ENCODE peak calls at places on chromosomes 11 and 22, in four cellular contexts. B, T, Q and N are unnamed samples.

GRCh38 chr22:35342390-35342789 is 38.5 kb upstream of the HMOX1 start:
- DNase-seq in B (no peak), T (no peak), Q (no peak), N (no peak)

GRCh38 chr22:50683994-50684371 is 11.4 kb downstream of the SHANK3 start:
- DNase-seq in B (no peak), T (peak; percentile 9), Q (no peak), N (no peak)

GRCh38 chr22:16973591-16974297 is 34.3 kb downstream of the GAB4 start:
- DNase-seq in B (no peak), T (no peak), Q (no peak), N (no peak)

GRCh38 chr22:46457502-46458488 is 79.6 kb downstream of the CELSR1 start:
- DNase-seq in B (no peak), T (peak; percentile 52), Q (no peak), N (no peak)

GRCh38 chr11:69750875-69751597 is 24.1 kb downstream of the FGF4 start:
- DNase-seq in B (no peak), T (no peak), Q (no peak), N (no peak)

GRCh38 chr11:116210663-116211062 is 562.1 kb downstream of the BUD13 start:
- DNase-seq in B (no peak), T (no peak), Q (no peak), N (no peak)

GRCh38 chr11:25860677-25861445 is 471.1 kb upstream of the ANO3 start:
- DNase-seq in B (no peak), T (no peak), Q (no peak), N (no peak)

GRCh38 chr11:15617126-15617525 is 502.4 kb downstream of the INSC start:
- DNase-seq in B (no peak), T (no peak), Q (no peak), N (no peak)

GRCh38 chr11:4626207-4627105 is 10.8 kb upstream of the OR51D1 start:
- DNase-seq in B (peak; percentile 43), T (peak; percentile 31), Q (peak; percentile 45), N (no peak)

GRCh38 chr11:102458531-102458930 is 6.0 kb upstream of the TMEM123 start:
- DNase-seq in B (no peak), T (no peak), Q (peak; percentile 44), N (no peak)

GRCh38 chr22:42317691-42318547 is 47.5 kb upstream of the TCF20 start:
- DNase-seq in B (no peak), T (peak; percentile 50), Q (no peak), N (no peak)

GRCh38 chr11:71176812-71177211 is 75.6 kb downstream of the SHANK2 start:
- DNase-seq in B (no peak), T (no peak), Q (no peak), N (no peak)

GRCh38 chr11:73137262-73137941 is 4.7 kb downstream of the FCHSD2 start:
- DNase-seq in B (no peak), T (no peak), Q (no peak), N (no peak)

GRCh38 chr22:42842658-42843370 is 14.3 kb downstream of the ARFGAP3 start:
- DNase-seq in B (no peak), T (no peak), Q (no peak), N (no peak)

GRCh38 chr11:66115638-66116410 is 45.8 kb downstream of the PACS1 start:
- DNase-seq in B (no peak), T (no peak), Q (peak; percentile 46), N (peak; percentile 92)

GRCh38 chr11:66121453-66121852 is 51.4 kb downstream of the PACS1 start:
- DNase-seq in B (no peak), T (no peak), Q (no peak), N (no peak)

GRCh38 chr11:66118847-66119246 is 48.8 kb downstream of the PACS1 start:
- DNase-seq in B (no peak), T (no peak), Q (no peak), N (no peak)

GRCh38 chr11:66116576-66117361 is 46.7 kb downstream of the PACS1 start:
- DNase-seq in B (no peak), T (no peak), Q (no peak), N (no peak)

DNA sequence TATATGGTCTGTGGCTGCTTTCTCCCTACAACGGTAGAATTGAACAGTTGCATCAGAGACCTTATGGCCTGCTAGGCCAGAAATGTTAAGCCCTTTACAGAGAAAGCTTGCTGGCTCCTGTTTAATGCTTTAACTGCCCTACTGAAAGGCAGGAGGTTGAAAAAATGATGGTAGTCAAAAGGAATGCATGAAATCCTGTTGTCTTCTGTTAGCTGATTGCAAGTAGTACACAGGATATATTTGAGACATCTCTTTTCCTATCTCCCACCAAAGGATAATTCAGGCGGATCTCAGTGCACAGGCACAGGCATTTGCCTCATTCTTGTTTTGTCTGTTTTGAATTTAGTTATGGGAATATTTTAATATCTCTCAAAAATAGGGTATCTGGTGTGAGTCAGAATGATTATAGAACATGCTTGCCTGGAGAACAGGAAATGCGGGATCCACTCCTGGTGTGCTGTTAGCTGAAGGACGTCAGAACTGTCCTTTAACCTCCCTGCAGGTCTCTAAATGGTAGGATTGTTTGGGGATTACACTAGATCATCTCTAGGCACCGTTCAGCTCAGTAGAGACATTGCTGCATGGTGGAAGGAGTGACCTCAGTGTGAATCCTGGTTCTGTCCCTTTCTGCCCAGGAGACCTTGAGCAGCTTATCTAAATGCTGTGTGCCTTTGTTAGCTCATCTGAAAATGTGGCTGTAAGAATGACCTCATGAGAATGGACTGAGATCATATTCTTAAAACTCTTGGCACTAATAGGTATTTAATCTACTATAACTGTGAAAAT is 49.5 kb downstream of the PACS1 start:
- DNase-seq in B (no peak), T (peak; percentile 61), Q (peak; percentile 95), N (no peak)
- TF ChIP-seq NFIC in B (no peak), T (peak; percentile 58), Q (peak; percentile 32), N (no peak)

GRCh38 chr11:10855295-10855694 is 2.6 kb downstream of the ZBED5 start:
- DNase-seq in B (no peak), T (no peak), Q (no peak), N (no peak)

GRCh38 chr11:10858505-10859360 is 880 bp upstream of the ZBED5 start:
- DNase-seq in B (peak; percentile 36), T (peak; percentile 64), Q (peak; percentile 50), N (peak; percentile 11)

GRCh38 chr11:10857604-10858504 is at the start of gene ZBED5:
- DNase-seq in B (peak; percentile 95), T (peak; percentile 92), Q (peak; percentile 92), N (peak; percentile 90)

GRCh38 chr11:10861047-10861446 is 3.2 kb upstream of the ZBED5 start:
- DNase-seq in B (no peak), T (no peak), Q (no peak), N (no peak)

GRCh38 chr11:10856689-10857603 is 907 bp downstream of the ZBED5 start:
- DNase-seq in B (peak; percentile 44), T (peak; percentile 42), Q (peak; percentile 48), N (peak; percentile 15)
- TF ChIP-seq NFIC in B (no peak), T (no peak), Q (no peak), N (no peak)

DNA sequence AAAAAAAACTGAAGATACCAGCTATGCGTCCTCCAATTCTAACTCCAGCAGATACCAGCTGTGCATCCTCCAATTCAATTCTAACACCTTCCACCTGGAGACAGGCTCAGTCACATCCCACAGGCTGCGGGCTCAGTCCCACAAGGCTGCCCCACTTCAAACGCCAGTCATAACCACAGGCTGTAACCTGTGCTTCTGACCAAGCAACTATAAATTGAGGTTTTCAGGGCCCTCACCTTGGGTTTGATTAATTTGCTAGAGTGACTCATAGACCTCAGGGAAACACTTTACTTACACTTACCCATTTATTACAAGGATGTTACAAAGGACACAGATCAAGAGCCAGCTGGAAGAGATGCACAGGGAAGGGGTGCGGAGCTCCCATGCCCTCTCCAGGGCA is 32.4 kb upstream of the MSANTD2 start:
- DNase-seq in B (no peak), T (no peak), Q (no peak), N (no peak)
- TF ChIP-seq NFIC in B (no peak), T (no peak), Q (no peak), N (no peak)

GRCh38 chr22:23204541-23205157 is 24.3 kb downstream of the BCR start:
- DNase-seq in B (no peak), T (peak; percentile 82), Q (no peak), N (no peak)

GRCh38 chr22:23210428-23211170 is 30.3 kb downstream of the BCR start:
- DNase-seq in B (peak; percentile 49), T (no peak), Q (no peak), N (no peak)

GRCh38 chr22:23205330-23205729 is 25.0 kb downstream of the BCR start:
- DNase-seq in B (no peak), T (no peak), Q (no peak), N (no peak)

GRCh38 chr22:23206915-23207314 is 26.6 kb downstream of the BCR start:
- DNase-seq in B (no peak), T (no peak), Q (no peak), N (no peak)

GRCh38 chr22:23207786-23208325 is 27.5 kb downstream of the BCR start:
- DNase-seq in B (peak; percentile 55), T (no peak), Q (no peak), N (no peak)
- TF ChIP-seq NFIC in B (no peak), T (no peak), Q (no peak), N (no peak)

DNA sequence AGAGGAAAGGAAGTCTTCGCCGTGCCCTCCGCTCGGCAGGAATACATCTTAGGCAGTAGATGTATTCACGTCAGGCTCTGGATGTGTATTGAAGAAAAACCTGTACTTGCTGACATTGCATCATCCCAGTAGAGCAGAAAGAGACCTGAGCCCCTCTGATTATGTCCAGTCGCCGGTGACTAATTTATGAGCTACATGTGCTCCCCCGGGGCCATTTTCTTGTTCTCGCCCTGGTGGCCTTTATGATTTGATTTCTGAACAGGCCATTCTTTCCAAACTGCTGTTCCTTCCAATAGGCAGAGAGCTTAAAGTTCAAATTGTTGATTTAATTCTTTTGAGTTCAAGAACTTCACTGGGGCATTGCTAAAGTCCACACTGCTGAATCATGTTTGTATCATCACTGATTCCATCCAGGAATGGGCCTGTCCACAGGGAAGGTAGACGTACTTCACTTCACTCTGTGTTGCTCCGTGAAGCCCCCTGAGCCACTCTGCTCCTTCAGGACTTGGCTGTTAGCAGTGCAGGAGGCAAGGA is 137.3 kb upstream of the RASSF10 start:
- DNase-seq in B (no peak), T (no peak), Q (no peak), N (no peak)
- TF ChIP-seq NFIC in B (no peak), T (no peak), Q (no peak), N (no peak)

GRCh38 chr11:121464352-121464946 is 11.7 kb upstream of the SORL1-AS1 start:
- DNase-seq in B (no peak), T (peak; percentile 78), Q (peak; percentile 15), N (no peak)
- TF ChIP-seq NFIC in B (no peak), T (peak; percentile 99), Q (no peak), N (peak; percentile 66)